ENCODE peak calls at places on chromosomes 1 and 21, in seven cellular contexts. S is nucleus accumbens, A is adrenal gland, U is M059J, T is SHP77, E is bronchial epithelial cell, Q is NCI-H748 treated with DMSO at 0.1 percent for 48 hours. V is an unnamed sample.

GRCh38 chr1:33111965-33112364 is 31.0 kb downstream of the AZIN2 start:
- DNase-seq in E (peak), A (no peak), S (no peak), T (no peak), Q (no peak), U (peak), V (no peak)

GRCh38 chr21:29219165-29219770 is 79.5 kb upstream of the BACH1 start:
- DNase-seq in S (no peak), E (no peak), Q (no peak), A (peak), U (no peak), T (no peak), V (peak)

GRCh38 chr1:231410041-231410591 is 12.0 kb downstream of the EGLN1 start:
- DNase-seq in S (no peak), Q (no peak), U (no peak), E (no peak), A (no peak), T (no peak), V (peak)

GRCh38 chr21:31554511-31555022 is 104.9 kb upstream of the SOD1 start:
- DNase-seq in U (no peak), E (peak), Q (no peak), S (no peak), T (no peak), A (no peak), V (peak)

GRCh38 chr1:152495066-152495675 is 15.4 kb upstream of the LCE5A start:
- DNase-seq in U (peak), S (no peak), Q (peak), T (peak), A (no peak), E (peak), V (peak)

GRCh38 chr1:220457982-220458381 is 70.0 kb upstream of the MARK1 start:
- DNase-seq in T (no peak), U (no peak), Q (no peak), S (no peak), E (peak), A (no peak), V (no peak)

GRCh38 chr1:234933475-234933874 is 195.2 kb downstream of the TOMM20 start:
- DNase-seq in E (peak), T (no peak), A (peak), S (no peak), U (peak), Q (no peak), V (peak)

GRCh38 chr1:3355894-3356826 is 98.3 kb upstream of the ARHGEF16 start:
- DNase-seq in S (no peak), U (no peak), T (no peak), E (no peak), Q (no peak), A (no peak), V (no peak)

GRCh38 chr1:30331415-30332065 is 391.8 kb downstream of the MATN1 start:
- DNase-seq in Q (no peak), E (peak), U (no peak), T (no peak), A (no peak), S (no peak), V (no peak)

GRCh38 chr1:32900371-32900955 is 726 bp downstream of the TMEM54 start:
- DNase-seq in T (no peak), E (no peak), A (no peak), Q (no peak), S (no peak), U (no peak), V (no peak)

GRCh38 chr1:43251024-43251423 is 18.8 kb upstream of the TMEM125 start:
- DNase-seq in A (no peak), U (no peak), E (no peak), Q (no peak), S (no peak), T (no peak), V (no peak)

GRCh38 chr1:38029081-38029681 is 16.6 kb downstream of the UTP11 start:
- DNase-seq in T (peak), S (no peak), U (peak), A (peak), E (no peak), Q (peak), V (no peak)

GRCh38 chr1:221712198-221712684 is 29.6 kb downstream of the DUSP10 start:
- DNase-seq in S (no peak), T (no peak), E (peak), A (no peak), U (peak), Q (no peak), V (peak)

GRCh38 chr1:8089535-8090228 is 63.6 kb upstream of the ERRFI1 start:
- DNase-seq in A (no peak), U (peak), S (no peak), T (no peak), E (peak), Q (no peak), V (peak)

GRCh38 chr1:29804181-29804899 is 568.0 kb downstream of the PTPRU start:
- DNase-seq in U (no peak), E (no peak), S (no peak), T (no peak), Q (no peak), A (no peak), V (no peak)

GRCh38 chr1:168220470-168220871 is 5.3 kb upstream of the SFT2D2 start:
- DNase-seq in A (no peak), U (no peak), T (no peak), S (no peak), E (no peak), Q (no peak), V (no peak)

GRCh38 chr1:20586939-20587638 is 1.8 kb upstream of the CDA start:
- DNase-seq in T (no peak), A (peak), S (no peak), Q (no peak), E (no peak), U (no peak), V (no peak)

GRCh38 chr1:173301507-173301906 is 94.4 kb upstream of the TNFSF4 start:
- DNase-seq in S (no peak), A (no peak), T (no peak), U (peak), Q (no peak), E (peak), V (peak)

V was measured in EL.